ENCODE peak calls at places on chromosomes 1 and 21, in seven cellular contexts. S is SJSA1; A is RCC 7860; R is GM12891; H is fibroblast of the conjunctiva; N is stimulated activated CD4-positive, alpha-beta T cell treated with anti-CD3 and anti-CD28 coated beads, TNF-alpha, amount 100 ng/mL, for 4 hours; G is OCI-LY7. T is an unnamed sample.

GRCh38 chr1:72649974-72650373 is 367.6 kb upstream of the NEGR1 start:
- DNase-seq in S (no peak), A (no peak), R (no peak), H (no peak), N (no peak), G (no peak), T (no peak)

GRCh38 chr1:100400332-100400933 is 48.1 kb downstream of the CDC14A start:
- DNase-seq in S (no peak), A (no peak), R (no peak), H (no peak), N (peak), G (peak), T (peak)

GRCh38 chr1:44076093-44076492 is 42.5 kb upstream of the KLF17 start:
- DNase-seq in S (no peak), A (peak), R (no peak), H (no peak), N (no peak), G (no peak), T (no peak)

GRCh38 chr1:77511440-77511840 is 171.0 kb downstream of the ZZZ3 start:
- DNase-seq in S (peak), A (peak), R (no peak), H (peak), N (no peak), G (no peak), T (no peak)

GRCh38 chr1:89607156-89607555 is 25.8 kb upstream of the LRRC8C start:
- DNase-seq in S (no peak), A (no peak), R (no peak), H (no peak), N (no peak), G (no peak), T (peak)

GRCh38 chr1:15684042-15684461 is at the start of gene PLEKHM2:
- DNase-seq in S (no peak), A (no peak), R (peak), H (no peak), N (peak), G (peak), T (peak)

GRCh38 chr1:53459321-53460175 is at the start of gene DMRTB1:
- DNase-seq in S (no peak), A (no peak), R (no peak), H (no peak), N (no peak), G (no peak), T (no peak)

GRCh38 chr1:212498243-212498642 is 65.5 kb downstream of the NENF start:
- DNase-seq in S (no peak), A (peak), R (no peak), H (peak), N (no peak), G (no peak), T (no peak)

GRCh38 chr1:147840909-147841308 is 61.7 kb upstream of the GJA8 start:
- DNase-seq in S (no peak), A (no peak), R (peak), H (no peak), N (no peak), G (no peak), T (no peak)

GRCh38 chr1:45381243-45381642 is 41.0 kb upstream of the MUTYH start:
- DNase-seq in S (no peak), A (no peak), R (no peak), H (no peak), N (no peak), G (no peak), T (no peak)

GRCh38 chr1:68231627-68232303 is 558 bp downstream of the WLS start:
- DNase-seq in S (peak), A (no peak), R (no peak), H (peak), N (no peak), G (no peak), T (no peak)

GRCh38 chr1:161196521-161197451 is 2.1 kb downstream of the ADAMTS4 start:
- DNase-seq in S (no peak), A (no peak), R (no peak), H (peak), N (no peak), G (no peak), T (no peak)

GRCh38 chr1:227789881-227790400 is 25.5 kb upstream of the PRSS38 start:
- DNase-seq in S (no peak), A (no peak), R (no peak), H (no peak), N (no peak), G (no peak), T (no peak)

GRCh38 chr21:40143822-40144525 is 276.7 kb downstream of the PCP4 start:
- DNase-seq in S (peak), A (peak), R (peak), H (peak), N (no peak), G (peak), T (peak)

GRCh38 chr1:218557731-218558130 is 212.6 kb downstream of the TGFB2 start:
- DNase-seq in S (peak), A (no peak), R (no peak), H (peak), N (no peak), G (no peak), T (no peak)